ENCODE peak calls at places on chromosome 13, in nine cellular contexts. C is activated CD4-positive, alpha-beta T cell treated with anti-CD3 and anti-CD28 coated beads, Interleukin-2, amount 10 ng/mL, durations not matched to agents 24 days and 14 days; D is prostate gland; I is Calu3; G is Caki2; T is NCI-H1092 treated with DMSO at 0.1 percent for 48 hours; Z is AG08396; K is stimulated activated CD4-positive, alpha-beta T cell treated with anti-CD3 and anti-CD28 coated beads, Interleukin-2, amount 100 ng/mL, for 48 hours; P is memory B cell. J is an unnamed sample.

GRCh38 chr13:77699059-77699680 is 1.7 kb downstream of the SLAIN1 start:
- DNase-seq in T (no peak), C (no peak), I (no peak), P (no peak), K (no peak), Z (no peak), G (peak; percentile 8), D (no peak), J (no peak)

GRCh38 chr13:110593430-110594130 is 21.8 kb upstream of the NAXD start:
- DNase-seq in I (no peak), K (no peak), P (no peak), G (no peak), D (peak; percentile 39), Z (peak; percentile 66), C (peak; percentile 69), T (peak; percentile 49), J (peak; percentile 43)

GRCh38 chr13:40477623-40478608 is 188.5 kb downstream of the FOXO1 start:
- DNase-seq in T (no peak), P (no peak), K (no peak), I (no peak), Z (no peak), G (no peak), D (no peak), C (no peak), J (no peak)

GRCh38 chr13:34545461-34545860 is 396.6 kb upstream of the NBEA start:
- DNase-seq in G (no peak), D (no peak), P (no peak), T (no peak), K (no peak), I (no peak), C (no peak), Z (no peak), J (no peak)

GRCh38 chr13:106233336-106233735 is 302.1 kb downstream of the EFNB2 start:
- DNase-seq in T (no peak), G (no peak), D (no peak), I (no peak), Z (no peak), K (no peak), C (no peak), P (no peak), J (no peak)

GRCh38 chr13:31072041-31072440 is 89.7 kb downstream of the HSPH1 start:
- DNase-seq in K (no peak), C (no peak), G (no peak), Z (peak; percentile 22), T (no peak), D (no peak), I (no peak), P (no peak), J (no peak)

GRCh38 chr13:113666951-113667701 is at the start of gene GRK1:
- DNase-seq in I (no peak), D (no peak), P (no peak), T (no peak), G (no peak), C (no peak), K (no peak), Z (no peak), J (no peak)

GRCh38 chr13:37960427-37960826 is 90.9 kb upstream of the TRPC4 start:
- DNase-seq in D (no peak), P (no peak), C (no peak), I (no peak), G (no peak), Z (no peak), T (no peak), K (no peak), J (no peak)

GRCh38 chr13:45331123-45331619 is 9.8 kb downstream of the TPT1 start:
- DNase-seq in K (no peak), Z (no peak), P (no peak), G (no peak), I (no peak), D (no peak), C (no peak), T (no peak), J (no peak)

GRCh38 chr13:80884031-80884785 is 543.3 kb upstream of the SPRY2 start:
- DNase-seq in D (no peak), G (no peak), I (no peak), T (no peak), K (no peak), Z (no peak), C (no peak), P (no peak), J (no peak)

GRCh38 chr13:62387642-62388041 is 972.0 kb upstream of the PCDH20 start:
- DNase-seq in T (peak; percentile 33), P (no peak), C (no peak), G (no peak), Z (no peak), D (no peak), I (no peak), K (no peak), J (no peak)

GRCh38 chr13:61898207-61898606 is 482.6 kb upstream of the PCDH20 start:
- DNase-seq in C (no peak), K (no peak), D (no peak), P (no peak), G (no peak), Z (no peak), T (no peak), I (no peak), J (no peak)

GRCh38 chr13:48320396-48320790 is 16.8 kb downstream of the RB1 start:
- DNase-seq in I (no peak), P (no peak), G (no peak), C (no peak), Z (no peak), D (no peak), K (no peak), T (no peak), J (no peak)

GRCh38 chr13:100130092-100130491 is 41.2 kb downstream of the PCCA start:
- DNase-seq in I (no peak), T (no peak), G (no peak), C (no peak), P (no peak), D (no peak), Z (no peak), K (no peak), J (no peak)

GRCh38 chr13:37656247-37656940 is 57.8 kb upstream of the POSTN start:
- DNase-seq in P (no peak), I (peak; percentile 1), C (no peak), K (no peak), Z (peak; percentile 82), T (no peak), D (no peak), G (peak; percentile 87), J (no peak)

GRCh38 chr13:47146991-47147783 is 250.3 kb upstream of the HTR2A start:
- DNase-seq in T (no peak), G (no peak), I (no peak), D (no peak), K (no peak), P (no peak), C (no peak), Z (no peak), J (no peak)

GRCh38 chr13:38090913-38091312 is 221.3 kb upstream of the TRPC4 start:
- DNase-seq in G (peak; percentile 64), K (no peak), I (no peak), C (no peak), P (no peak), T (no peak), D (no peak), Z (no peak), J (no peak)

J was measured in SHP77 treated with DMSO at 0.1 percent for 48 hours.